ENCODE peak calls at places on chromosomes 2 and 18, in nine cellular contexts. One of them, this sample, is unnamed.

GRCh38 chr2:219001577-219002394 is 8.6 kb upstream of the CRYBA2 start:
- DNase-seq in ovary: no peak
- DNase-seq in HCT116: peak
- DNase-seq in K562: peak
- DNase-seq in prostate gland: peak
- DNase-seq in heart left ventricle: no peak
- DNase-seq in adrenal gland: no peak
- DNase-seq in Peyer's patch: no peak
- DNase-seq in tibial nerve: no peak
- DNase-seq in this sample: no peak

GRCh38 chr2:240820014-240820606 is at the start of gene KIF1A:
- DNase-seq in prostate gland: peak
- DNase-seq in Peyer's patch: no peak
- DNase-seq in K562: no peak
- DNase-seq in heart left ventricle: no peak
- DNase-seq in adrenal gland: peak
- DNase-seq in tibial nerve: no peak
- DNase-seq in ovary: no peak
- DNase-seq in HCT116: no peak
- DNase-seq in this sample: no peak

GRCh38 chr2:97808816-97809215 is 95.4 kb downstream of the ZAP70 start:
- DNase-seq in K562: no peak
- DNase-seq in prostate gland: no peak
- DNase-seq in tibial nerve: no peak
- DNase-seq in Peyer's patch: no peak
- DNase-seq in ovary: no peak
- DNase-seq in adrenal gland: no peak
- DNase-seq in HCT116: no peak
- DNase-seq in heart left ventricle: no peak
- DNase-seq in this sample: no peak

GRCh38 chr2:207428573-207428972 is 101.2 kb upstream of the CREB1 start:
- DNase-seq in Peyer's patch: no peak
- DNase-seq in adrenal gland: no peak
- DNase-seq in prostate gland: no peak
- DNase-seq in heart left ventricle: no peak
- DNase-seq in HCT116: no peak
- DNase-seq in ovary: no peak
- DNase-seq in tibial nerve: no peak
- DNase-seq in K562: no peak
- DNase-seq in this sample: no peak

GRCh38 chr2:240401781-240402551 is 33.5 kb upstream of the GPC1 start:
- DNase-seq in Peyer's patch: no peak
- DNase-seq in ovary: peak
- DNase-seq in tibial nerve: no peak
- DNase-seq in prostate gland: no peak
- DNase-seq in heart left ventricle: no peak
- DNase-seq in K562: no peak
- DNase-seq in HCT116: no peak
- DNase-seq in adrenal gland: peak
- DNase-seq in this sample: peak

GRCh38 chr2:25845843-25846505 is 32.3 kb downstream of the ASXL2 start:
- DNase-seq in HCT116: no peak
- DNase-seq in K562: no peak
- DNase-seq in heart left ventricle: no peak
- DNase-seq in adrenal gland: no peak
- DNase-seq in ovary: no peak
- DNase-seq in tibial nerve: no peak
- DNase-seq in Peyer's patch: no peak
- DNase-seq in prostate gland: no peak
- DNase-seq in this sample: no peak

GRCh38 chr18:65788373-65788772 is 37.6 kb downstream of the CDH7 start:
- DNase-seq in adrenal gland: peak
- DNase-seq in tibial nerve: no peak
- DNase-seq in heart left ventricle: no peak
- DNase-seq in K562: no peak
- DNase-seq in ovary: no peak
- DNase-seq in HCT116: no peak
- DNase-seq in Peyer's patch: no peak
- DNase-seq in prostate gland: no peak
- DNase-seq in this sample: no peak

GRCh38 chr2:136132840-136133570 is 15.1 kb upstream of the CXCR4 start:
- DNase-seq in adrenal gland: no peak
- DNase-seq in HCT116: no peak
- DNase-seq in heart left ventricle: no peak
- DNase-seq in tibial nerve: no peak
- DNase-seq in K562: no peak
- DNase-seq in Peyer's patch: no peak
- DNase-seq in ovary: no peak
- DNase-seq in prostate gland: no peak
- DNase-seq in this sample: no peak

GRCh38 chr2:6168485-6168884 is 476.3 kb downstream of the SOX11 start:
- DNase-seq in Peyer's patch: no peak
- DNase-seq in tibial nerve: no peak
- DNase-seq in heart left ventricle: no peak
- DNase-seq in K562: no peak
- DNase-seq in HCT116: no peak
- DNase-seq in prostate gland: no peak
- DNase-seq in ovary: no peak
- DNase-seq in adrenal gland: no peak
- DNase-seq in this sample: no peak

GRCh38 chr2:24702800-24703199 is 90.4 kb downstream of the PTRHD1 start:
- DNase-seq in prostate gland: no peak
- DNase-seq in ovary: no peak
- DNase-seq in Peyer's patch: no peak
- DNase-seq in tibial nerve: no peak
- DNase-seq in K562: no peak
- DNase-seq in HCT116: peak
- DNase-seq in adrenal gland: no peak
- DNase-seq in heart left ventricle: no peak
- DNase-seq in this sample: no peak

GRCh38 chr2:239265681-239266435 is 135.0 kb downstream of the HDAC4 start:
- DNase-seq in prostate gland: no peak
- DNase-seq in Peyer's patch: peak
- DNase-seq in ovary: peak
- DNase-seq in heart left ventricle: no peak
- DNase-seq in adrenal gland: peak
- DNase-seq in tibial nerve: no peak
- DNase-seq in K562: no peak
- DNase-seq in HCT116: no peak
- DNase-seq in this sample: peak
- H3K27ac ChIP-seq in prostate gland: peak
- H3K27ac ChIP-seq in Peyer's patch: peak
- H3K27ac ChIP-seq in ovary: no peak
- H3K27ac ChIP-seq in heart left ventricle: peak
- H3K27ac ChIP-seq in adrenal gland: peak
- H3K27ac ChIP-seq in tibial nerve: peak
- H3K27ac ChIP-seq in K562: no peak
- H3K27ac ChIP-seq in HCT116: peak
- H3K27ac ChIP-seq in this sample: peak

GRCh38 chr18:48994044-48994651 is 43.4 kb upstream of the SMAD7 start:
- DNase-seq in heart left ventricle: peak
- DNase-seq in Peyer's patch: no peak
- DNase-seq in K562: no peak
- DNase-seq in ovary: no peak
- DNase-seq in prostate gland: no peak
- DNase-seq in tibial nerve: no peak
- DNase-seq in HCT116: no peak
- DNase-seq in adrenal gland: no peak
- DNase-seq in this sample: no peak
- TF ChIP-seq POLR2A in heart left ventricle: no peak
- TF ChIP-seq POLR2A in Peyer's patch: no peak
- TF ChIP-seq POLR2A in K562: no peak
- TF ChIP-seq POLR2A in ovary: no peak
- TF ChIP-seq POLR2A in prostate gland: no peak
- TF ChIP-seq POLR2A in tibial nerve: no peak
- TF ChIP-seq POLR2A in HCT116: no peak
- TF ChIP-seq POLR2A in adrenal gland: no peak
- TF ChIP-seq POLR2A in this sample: no peak

GRCh38 chr2:174760845-174761473 is 3.3 kb downstream of the CHRNA1 start:
- DNase-seq in HCT116: no peak
- DNase-seq in tibial nerve: no peak
- DNase-seq in K562: no peak
- DNase-seq in prostate gland: no peak
- DNase-seq in Peyer's patch: no peak
- DNase-seq in heart left ventricle: no peak
- DNase-seq in adrenal gland: no peak
- DNase-seq in ovary: no peak
- DNase-seq in this sample: peak
- H3K27ac ChIP-seq in HCT116: no peak
- H3K27ac ChIP-seq in tibial nerve: no peak
- H3K27ac ChIP-seq in K562: no peak
- H3K27ac ChIP-seq in prostate gland: no peak
- H3K27ac ChIP-seq in Peyer's patch: no peak
- H3K27ac ChIP-seq in heart left ventricle: no peak
- H3K27ac ChIP-seq in adrenal gland: no peak
- H3K27ac ChIP-seq in ovary: no peak
- H3K27ac ChIP-seq in this sample: peak

GRCh38 chr2:112085916-112086669 is 31.0 kb downstream of the TMEM87B start:
- DNase-seq in prostate gland: no peak
- DNase-seq in adrenal gland: peak
- DNase-seq in HCT116: no peak
- DNase-seq in Peyer's patch: no peak
- DNase-seq in tibial nerve: no peak
- DNase-seq in K562: no peak
- DNase-seq in ovary: no peak
- DNase-seq in heart left ventricle: peak
- DNase-seq in this sample: no peak

GRCh38 chr2:112085382-112085730 is 30.3 kb downstream of the TMEM87B start:
- DNase-seq in ovary: no peak
- DNase-seq in K562: no peak
- DNase-seq in Peyer's patch: no peak
- DNase-seq in prostate gland: no peak
- DNase-seq in heart left ventricle: no peak
- DNase-seq in HCT116: no peak
- DNase-seq in adrenal gland: no peak
- DNase-seq in tibial nerve: no peak
- DNase-seq in this sample: no peak

GRCh38 chr2:112084689-112085381 is 29.8 kb downstream of the TMEM87B start:
- DNase-seq in HCT116: no peak
- DNase-seq in K562: no peak
- DNase-seq in prostate gland: peak
- DNase-seq in ovary: no peak
- DNase-seq in Peyer's patch: no peak
- DNase-seq in adrenal gland: no peak
- DNase-seq in heart left ventricle: no peak
- DNase-seq in tibial nerve: no peak
- DNase-seq in this sample: no peak

GRCh38 chr2:112089375-112089774 is 34.3 kb downstream of the TMEM87B start:
- DNase-seq in K562: no peak
- DNase-seq in prostate gland: no peak
- DNase-seq in Peyer's patch: no peak
- DNase-seq in heart left ventricle: no peak
- DNase-seq in adrenal gland: no peak
- DNase-seq in ovary: no peak
- DNase-seq in tibial nerve: no peak
- DNase-seq in HCT116: no peak
- DNase-seq in this sample: no peak

GRCh38 chr2:112087346-112088020 is 32.4 kb downstream of the TMEM87B start:
- DNase-seq in prostate gland: no peak
- DNase-seq in Peyer's patch: peak
- DNase-seq in ovary: no peak
- DNase-seq in heart left ventricle: no peak
- DNase-seq in tibial nerve: no peak
- DNase-seq in K562: no peak
- DNase-seq in HCT116: no peak
- DNase-seq in adrenal gland: no peak
- DNase-seq in this sample: no peak
- TF ChIP-seq POLR2A in prostate gland: no peak
- TF ChIP-seq POLR2A in Peyer's patch: no peak
- TF ChIP-seq POLR2A in ovary: no peak
- TF ChIP-seq POLR2A in heart left ventricle: no peak
- TF ChIP-seq POLR2A in tibial nerve: no peak
- TF ChIP-seq POLR2A in K562: no peak
- TF ChIP-seq POLR2A in HCT116: no peak
- TF ChIP-seq POLR2A in adrenal gland: no peak
- TF ChIP-seq POLR2A in this sample: no peak

GRCh38 chr2:121194626-121195025 is 90.4 kb downstream of the TFCP2L1 start:
- DNase-seq in HCT116: no peak
- DNase-seq in K562: no peak
- DNase-seq in heart left ventricle: no peak
- DNase-seq in adrenal gland: no peak
- DNase-seq in Peyer's patch: no peak
- DNase-seq in prostate gland: no peak
- DNase-seq in tibial nerve: no peak
- DNase-seq in ovary: no peak
- DNase-seq in this sample: no peak

GRCh38 chr2:121196849-121197155 is 88.2 kb downstream of the TFCP2L1 start:
- DNase-seq in heart left ventricle: no peak
- DNase-seq in adrenal gland: no peak
- DNase-seq in tibial nerve: no peak
- DNase-seq in HCT116: no peak
- DNase-seq in ovary: no peak
- DNase-seq in Peyer's patch: no peak
- DNase-seq in K562: no peak
- DNase-seq in prostate gland: no peak
- DNase-seq in this sample: no peak

GRCh38 chr2:121197369-121198091 is 87.5 kb downstream of the TFCP2L1 start:
- DNase-seq in adrenal gland: peak
- DNase-seq in ovary: no peak
- DNase-seq in K562: no peak
- DNase-seq in heart left ventricle: no peak
- DNase-seq in HCT116: no peak
- DNase-seq in tibial nerve: peak
- DNase-seq in Peyer's patch: peak
- DNase-seq in prostate gland: peak
- DNase-seq in this sample: peak

GRCh38 chr2:121195036-121195435 is 90.0 kb downstream of the TFCP2L1 start:
- DNase-seq in HCT116: no peak
- DNase-seq in adrenal gland: no peak
- DNase-seq in tibial nerve: no peak
- DNase-seq in prostate gland: no peak
- DNase-seq in heart left ventricle: no peak
- DNase-seq in K562: no peak
- DNase-seq in Peyer's patch: no peak
- DNase-seq in ovary: no peak
- DNase-seq in this sample: no peak

GRCh38 chr2:121196132-121196848 is 88.7 kb downstream of the TFCP2L1 start:
- DNase-seq in ovary: no peak
- DNase-seq in Peyer's patch: no peak
- DNase-seq in HCT116: no peak
- DNase-seq in prostate gland: peak
- DNase-seq in adrenal gland: no peak
- DNase-seq in heart left ventricle: no peak
- DNase-seq in tibial nerve: no peak
- DNase-seq in K562: no peak
- DNase-seq in this sample: peak
- H3K27ac ChIP-seq in ovary: no peak
- H3K27ac ChIP-seq in Peyer's patch: peak
- H3K27ac ChIP-seq in HCT116: no peak
- H3K27ac ChIP-seq in prostate gland: peak
- H3K27ac ChIP-seq in adrenal gland: no peak
- H3K27ac ChIP-seq in heart left ventricle: no peak
- H3K27ac ChIP-seq in tibial nerve: no peak
- H3K27ac ChIP-seq in K562: no peak
- H3K27ac ChIP-seq in this sample: peak

This sample was measured in gastrocnemius medialis.